ENCODE peak calls at places on chromosomes 1 and 21, in eight cellular contexts. L is OCI-LY7, O is H9, H is left ventricle myocardium inferior, G is RWPE1, S is mesothelial cell of epicardium, B is uterus, I is lower leg skin. N is an unnamed sample.

GRCh38 chr1:78334952-78335351 is 155.8 kb upstream of the PTGFR start:
- DNase-seq in I (no peak), S (no peak), B (peak), H (no peak), G (no peak), O (no peak), L (no peak), N (no peak)

GRCh38 chr1:67659229-67659628 is 25.8 kb upstream of the GADD45A start:
- DNase-seq in O (no peak), B (no peak), S (no peak), L (no peak), I (no peak), G (no peak), H (no peak), N (no peak)

GRCh38 chr1:6673816-6674398 is 27.7 kb downstream of the DNAJC11 start:
- DNase-seq in H (no peak), G (no peak), O (no peak), S (no peak), B (no peak), L (no peak), I (no peak), N (no peak)

GRCh38 chr21:26365849-26366248 is 195.3 kb upstream of the APP start:
- DNase-seq in O (no peak), G (peak), S (no peak), L (no peak), B (no peak), H (no peak), I (no peak), N (no peak)

GRCh38 chr1:230938924-230939368 is 39.7 kb downstream of the TTC13 start:
- DNase-seq in B (no peak), S (no peak), L (no peak), G (no peak), H (no peak), O (no peak), I (no peak), N (no peak)

GRCh38 chr1:234602334-234603220 is 7.4 kb downstream of the IRF2BP2 start:
- DNase-seq in B (no peak), G (peak), L (peak), I (peak), S (no peak), H (no peak), O (no peak), N (peak)

GRCh38 chr1:155946633-155947219 is 5.3 kb downstream of the RXFP4 start:
- DNase-seq in G (no peak), L (no peak), H (no peak), I (no peak), O (no peak), S (no peak), B (no peak), N (no peak)

GRCh38 chr1:29836626-29837305 is 600.4 kb downstream of the PTPRU start:
- DNase-seq in O (peak), B (no peak), G (no peak), H (no peak), I (peak), S (no peak), L (no peak), N (no peak)

GRCh38 chr1:9282436-9282955 is 10.2 kb upstream of the SPSB1 start:
- DNase-seq in O (no peak), B (no peak), I (no peak), S (no peak), G (no peak), L (no peak), H (no peak), N (no peak)

GRCh38 chr1:3249846-3250501 is 181.0 kb downstream of the PRDM16 start:
- DNase-seq in L (no peak), H (no peak), S (no peak), G (no peak), I (no peak), O (no peak), B (no peak), N (no peak)

GRCh38 chr1:164641353-164641730 is 82.4 kb downstream of the PBX1 start:
- DNase-seq in B (no peak), I (no peak), L (no peak), H (no peak), G (no peak), O (no peak), S (no peak), N (no peak)

GRCh38 chr1:110235839-110236682 is 25.9 kb downstream of the KCNC4 start:
- DNase-seq in G (peak), S (no peak), O (no peak), I (no peak), B (no peak), H (no peak), L (no peak), N (peak)

GRCh38 chr1:245197911-245198379 is 43.2 kb downstream of the KIF26B start:
- DNase-seq in I (no peak), L (no peak), O (no peak), B (no peak), S (no peak), H (no peak), G (no peak), N (no peak)

GRCh38 chr1:160108888-160109662 is 6.5 kb upstream of the ATP1A2 start:
- DNase-seq in O (no peak), B (no peak), H (no peak), L (peak), S (no peak), G (no peak), I (no peak), N (peak)

GRCh38 chr1:1032428-1032827 is 12.5 kb downstream of the AGRN start:
- DNase-seq in L (no peak), H (no peak), S (no peak), O (peak), B (no peak), I (no peak), G (no peak), N (no peak)

GRCh38 chr1:195899762-195900352 is 708.4 kb downstream of the KCNT2 start:
- DNase-seq in I (no peak), L (no peak), S (no peak), O (no peak), B (no peak), H (no peak), G (peak), N (no peak)

GRCh38 chr1:180971273-180971997 is 51.2 kb downstream of the STX6 start:
- DNase-seq in S (no peak), B (no peak), H (no peak), I (no peak), O (no peak), G (no peak), L (no peak), N (no peak)

GRCh38 chr21:24045775-24046215 is 1561.5 kb downstream of the MRPL39 start:
- DNase-seq in L (no peak), S (no peak), O (no peak), G (peak), I (no peak), B (peak), H (peak), N (peak)

GRCh38 chr1:10033359-10033845 is 644 bp downstream of the UBE4B start:
- DNase-seq in O (peak), I (no peak), H (no peak), L (peak), S (no peak), B (no peak), G (peak), N (no peak)

GRCh38 chr1:182917386-182917785 is 35.6 kb downstream of the SHCBP1L start:
- DNase-seq in H (no peak), L (peak), S (no peak), I (no peak), G (no peak), O (no peak), B (no peak), N (no peak)

GRCh38 chr1:156020293-156021086 is at the start of gene SSR2:
- DNase-seq in S (peak), O (peak), I (peak), L (peak), B (peak), G (peak), H (peak), N (peak)

GRCh38 chr1:21251773-21252471 is 38.3 kb downstream of the ECE1 start:
- DNase-seq in O (no peak), L (no peak), B (peak), H (no peak), I (peak), G (peak), S (no peak), N (peak)

GRCh38 chr1:7253118-7253480 is 467.8 kb downstream of the CAMTA1 start:
- DNase-seq in H (no peak), I (peak), G (no peak), S (no peak), O (no peak), B (no peak), L (no peak), N (no peak)

GRCh38 chr21:45102391-45102932 is 28.1 kb downstream of the ADARB1 start:
- DNase-seq in H (no peak), I (no peak), L (peak), G (peak), B (no peak), S (no peak), O (no peak), N (no peak)

GRCh38 chr1:213055767-213056166 is 4.7 kb downstream of the RPS6KC1 start:
- DNase-seq in G (no peak), I (no peak), O (no peak), S (no peak), H (no peak), B (no peak), L (no peak), N (no peak)

GRCh38 chr1:58934711-58935110 is 150.9 kb upstream of the JUN start:
- DNase-seq in I (no peak), G (no peak), S (no peak), H (no peak), L (no peak), O (no peak), B (no peak), N (no peak)

GRCh38 chr21:18384771-18385170 is 18.8 kb downstream of the TMPRSS15 start:
- DNase-seq in O (no peak), S (no peak), B (no peak), I (no peak), L (peak), G (peak), H (no peak), N (no peak)

GRCh38 chr21:41730399-41730798 is 36.5 kb downstream of the RIPK4 start:
- DNase-seq in B (no peak), L (no peak), I (no peak), O (no peak), H (no peak), G (no peak), S (no peak), N (no peak)

GRCh38 chr1:119914071-119914470 is 17.8 kb upstream of the ADAM30 start:
- DNase-seq in H (no peak), B (no peak), G (no peak), S (no peak), I (no peak), L (no peak), O (no peak), N (no peak)

GRCh38 chr1:222697858-222698257 is 14.4 kb downstream of the AIDA start:
- DNase-seq in I (no peak), L (no peak), G (no peak), B (no peak), H (no peak), S (no peak), O (no peak), N (no peak)

GRCh38 chr1:31872658-31873636 is 57.1 kb upstream of the SPOCD1 start:
- DNase-seq in L (no peak), I (peak), G (no peak), S (no peak), O (no peak), H (no peak), B (no peak), N (peak)

GRCh38 chr1:240031009-240031408 is 60.7 kb upstream of the FMN2 start:
- DNase-seq in B (no peak), S (no peak), L (no peak), G (peak), O (no peak), I (no peak), H (no peak), N (no peak)
- TF ChIP-seq CTCF in B (no peak), S (no peak), L (no peak), G (no peak), O (no peak), I (no peak), H (no peak), N (no peak)

GRCh38 chr1:26538480-26539412 is 9.2 kb downstream of the RPS6KA1 start:
- DNase-seq in I (no peak), B (no peak), L (peak), H (no peak), S (no peak), O (peak), G (peak), N (peak)
- TF ChIP-seq CTCF in I (no peak), B (no peak), L (peak), H (peak), S (peak), O (peak), G (peak), N (peak)

DNA sequence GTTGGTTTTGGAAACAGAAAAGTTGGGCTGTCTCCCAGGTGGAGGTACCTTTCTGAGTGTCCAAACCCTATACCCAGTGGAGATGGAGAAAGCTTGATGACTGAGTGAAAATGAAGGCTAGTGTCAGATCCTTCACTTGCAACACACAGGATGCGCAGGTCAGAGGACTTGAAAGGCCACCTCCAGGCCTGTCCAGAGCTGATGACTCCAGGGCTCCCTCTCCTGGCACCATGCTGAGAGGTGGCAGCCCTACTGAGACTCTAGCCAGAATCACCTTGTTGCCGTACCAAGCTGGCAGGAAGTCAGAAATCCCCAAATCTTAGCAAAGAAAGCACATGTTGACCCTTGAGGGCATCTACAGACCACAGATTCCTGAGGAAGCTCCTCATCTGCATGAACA is 16.4 kb downstream of the KNCN start:
- DNase-seq in O (no peak), S (no peak), H (no peak), I (no peak), B (no peak), G (no peak), L (peak), N (peak)
- TF ChIP-seq CTCF in O (no peak), S (no peak), H (peak), I (no peak), B (no peak), G (peak), L (peak), N (no peak)

GRCh38 chr1:64378826-64379225 is 91.1 kb upstream of the CACHD1 start:
- DNase-seq in H (no peak), O (peak), I (no peak), S (no peak), G (no peak), L (no peak), B (no peak), N (no peak)
- TF ChIP-seq CTCF in H (peak), O (peak), I (no peak), S (no peak), G (no peak), L (no peak), B (peak), N (no peak)

N was measured in activated CD8-positive, alpha-beta T cell treated with anti-CD3 and anti-CD28 coated beads for 36 hours.